ENCODE peak calls at places on chromosomes 2 and 18, in eight cellular contexts. Y is left lung; C is transverse colon; L is dorsolateral prefrontal cortex; U is adrenal gland; P is Peyer's patch; F is CD4-positive, alpha-beta T cell; X is suprapubic skin. S is an unnamed sample. For H3K27me3, the result is how much of the 10 kb centered on the place peaks cover.

GRCh38 chr2:39380525-39381150 is 56.4 kb downstream of the MAP4K3 start:
- DNase-seq in F (no peak), P (no peak), C (no peak), U (no peak), Y (no peak), L (no peak), X (no peak), S (no peak)

GRCh38 chr2:206988884-206989283 is 49.6 kb downstream of the CPO start:
- DNase-seq in Y (no peak), X (no peak), U (no peak), C (no peak), L (no peak), P (no peak), F (no peak), S (no peak)

GRCh38 chr2:67930156-67930555 is 132.6 kb downstream of the C1D start:
- DNase-seq in Y (no peak), P (no peak), U (no peak), F (no peak), L (no peak), C (no peak), X (no peak), S (no peak)

GRCh38 chr2:138359532-138359931 is 142.0 kb upstream of the SPOPL start:
- DNase-seq in F (no peak), U (no peak), P (no peak), X (no peak), C (no peak), L (no peak), Y (no peak), S (no peak)

GRCh38 chr2:6580982-6581381 is 284.7 kb downstream of the CMPK2 start:
- DNase-seq in F (no peak), C (no peak), L (no peak), X (no peak), P (no peak), U (no peak), Y (no peak), S (no peak)

GRCh38 chr2:21317131-21317530 is 193.4 kb downstream of the TDRD15 start:
- DNase-seq in Y (no peak), F (no peak), C (peak), U (peak), L (peak), P (no peak), X (no peak), S (no peak)

GRCh38 chr18:48931680-48932461 is 18.9 kb downstream of the SMAD7 start:
- DNase-seq in F (no peak), X (no peak), C (peak), U (no peak), Y (no peak), P (peak), L (no peak), S (no peak)

GRCh38 chr2:224357098-224357901 is 44.6 kb downstream of the FAM124B start:
- DNase-seq in X (no peak), Y (no peak), U (peak), L (no peak), F (peak), C (peak), P (no peak), S (no peak)

GRCh38 chr2:99470957-99471356 is 18.9 kb downstream of the REV1 start:
- DNase-seq in C (no peak), P (no peak), U (no peak), Y (no peak), F (no peak), L (no peak), X (no peak), S (no peak)

GRCh38 chr18:76977681-76978234 is 154.8 kb downstream of the MBP start:
- DNase-seq in U (peak), C (no peak), F (no peak), X (no peak), Y (peak), P (no peak), L (no peak), S (no peak)

GRCh38 chr2:230868151-230868946 is 3.6 kb downstream of the ITM2C start:
- DNase-seq in X (peak), L (peak), P (no peak), Y (peak), U (no peak), C (peak), F (no peak), S (no peak)

GRCh38 chr18:5546660-5547059 is 2.9 kb upstream of the EPB41L3 start:
- DNase-seq in U (peak), Y (no peak), L (no peak), X (no peak), P (no peak), C (no peak), F (no peak), S (no peak)

GRCh38 chr2:75896779-75897366 is 186.2 kb upstream of the GCFC2 start:
- DNase-seq in F (no peak), U (no peak), C (no peak), P (no peak), X (no peak), L (peak), Y (no peak), S (no peak)

GRCh38 chr2:7014201-7014640 is 97.0 kb downstream of the RNF144A start:
- DNase-seq in L (peak), U (no peak), C (peak), X (no peak), P (no peak), Y (no peak), F (peak), S (no peak)

GRCh38 chr2:163682695-163683094 is 53.1 kb downstream of the FIGN start:
- DNase-seq in X (no peak), L (no peak), P (no peak), F (no peak), C (no peak), Y (no peak), U (no peak), S (no peak)

GRCh38 chr2:190488516-190489220 is 45.9 kb downstream of the NEMP2 start:
- DNase-seq in C (no peak), F (no peak), X (no peak), U (no peak), Y (no peak), L (no peak), P (no peak), S (no peak)

GRCh38 chr2:11539317-11540147 is 5.7 kb downstream of the GREB1 start:
- DNase-seq in Y (no peak), U (no peak), C (peak), F (no peak), L (no peak), P (no peak), X (no peak), S (no peak)

GRCh38 chr2:106800180-106800579 is 85.8 kb downstream of the ST6GAL2 start:
- DNase-seq in P (no peak), U (no peak), C (no peak), L (no peak), X (no peak), Y (no peak), F (no peak), S (no peak)

DNA sequence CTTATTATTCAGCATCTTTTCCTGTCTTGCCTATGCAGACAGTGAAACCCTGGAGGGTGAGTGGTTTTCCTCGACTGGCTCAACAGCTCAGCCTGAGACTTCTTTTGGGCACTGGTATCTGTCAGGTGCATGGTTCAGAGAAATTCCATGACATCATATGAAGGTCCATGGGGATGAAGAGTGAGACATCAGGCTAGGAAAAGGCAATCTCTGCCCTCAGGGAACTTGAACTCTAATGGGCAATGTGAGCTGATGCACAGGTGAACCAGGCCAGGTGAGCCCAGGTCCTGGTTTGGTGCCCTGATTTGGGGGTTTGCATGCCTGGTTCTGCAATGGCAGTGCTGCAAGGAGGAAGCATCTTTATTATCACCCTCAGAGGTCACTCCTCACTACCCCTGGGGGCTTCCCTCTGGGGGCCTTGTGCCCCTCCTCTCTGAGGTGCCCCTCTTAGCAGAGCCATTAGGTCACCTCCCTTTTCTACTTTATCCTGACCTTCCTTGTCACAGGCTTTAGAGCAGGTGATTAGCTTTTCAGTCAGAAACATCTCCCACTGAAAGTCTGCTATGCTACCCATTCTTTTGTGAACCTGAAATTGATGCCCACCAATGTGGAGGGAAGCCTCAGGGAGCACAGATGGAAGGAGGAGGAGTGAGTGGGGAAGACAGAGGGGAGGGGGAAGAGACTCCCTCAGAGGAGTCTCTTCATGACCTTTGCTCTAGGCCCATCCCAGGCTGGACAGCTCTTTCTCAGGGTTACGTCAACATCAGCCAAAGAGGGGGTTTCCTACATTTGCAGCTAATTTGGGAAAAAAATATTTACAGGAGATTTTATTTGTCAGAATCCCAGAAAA is 47.3 kb downstream of the MERTK start:
- DNase-seq in C (no peak), F (no peak), Y (no peak), P (no peak), L (no peak), U (no peak), X (no peak), S (no peak)
- H3K27me3 ChIP-seq in C (under half), F (under half), Y (under half), P (under half), L (under half), U (under half), X (under half), S (under half)

GRCh38 chr2:120511546-120512320 is 165.8 kb downstream of the INHBB start:
- DNase-seq in U (no peak), C (no peak), F (no peak), Y (no peak), X (no peak), L (peak), P (no peak), S (peak)

GRCh38 chr2:120510751-120511395 is 164.9 kb downstream of the INHBB start:
- DNase-seq in F (no peak), U (no peak), L (no peak), P (no peak), Y (no peak), C (no peak), X (no peak), S (no peak)

GRCh38 chr2:120508581-120509041 is 162.7 kb downstream of the INHBB start:
- DNase-seq in L (no peak), X (no peak), U (no peak), P (no peak), F (no peak), Y (no peak), C (no peak), S (no peak)

GRCh38 chr2:120509991-120510735 is 164.2 kb downstream of the INHBB start:
- DNase-seq in P (no peak), X (no peak), F (no peak), U (no peak), C (no peak), L (no peak), Y (no peak), S (peak)

DNA sequence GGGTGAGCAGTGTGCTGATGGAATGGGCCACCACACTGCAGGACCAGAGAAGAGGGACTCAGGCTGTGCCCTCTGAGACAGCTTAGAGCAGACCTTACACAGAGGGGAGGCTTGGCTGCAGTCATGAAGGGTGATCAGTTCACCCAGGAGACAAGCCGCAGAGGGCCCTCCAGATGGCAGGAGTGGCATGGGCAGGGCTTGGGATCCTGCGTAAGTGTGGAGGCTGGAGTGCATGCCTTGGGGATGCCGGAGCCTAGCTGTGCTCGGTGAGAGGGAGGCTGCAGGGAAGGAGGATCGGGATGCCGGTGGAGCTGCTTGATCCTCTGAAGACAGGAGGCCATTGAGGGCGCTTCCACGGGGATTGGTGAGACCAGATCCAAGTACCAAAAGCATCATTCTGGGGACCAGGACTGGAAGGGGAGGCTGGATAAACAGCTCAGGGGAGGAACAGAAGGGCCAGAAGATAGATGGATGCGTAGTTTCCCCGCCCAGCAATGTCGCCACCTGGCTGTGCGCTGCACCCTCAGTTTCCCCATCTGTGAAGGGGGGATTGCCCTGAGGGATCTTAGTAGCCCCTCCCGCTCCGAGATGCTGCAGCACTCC is 163.4 kb downstream of the INHBB start:
- DNase-seq in L (no peak), Y (no peak), F (no peak), C (no peak), X (no peak), U (no peak), P (no peak), S (peak)
- TF ChIP-seq CTCF in L (no peak), Y (no peak), F (no peak), C (no peak), X (no peak), U (no peak), P (no peak), S (no peak)

GRCh38 chr18:59900222-59901128 is 679 bp downstream of the PMAIP1 start:
- DNase-seq in X (no peak), L (no peak), U (no peak), F (peak), P (peak), Y (peak), C (peak), S (no peak)

GRCh38 chr18:59899298-59900221 is at the start of gene PMAIP1:
- DNase-seq in U (peak), C (peak), F (peak), L (peak), Y (peak), P (peak), X (peak), S (peak)

GRCh38 chr18:59898609-59899297 is 1.0 kb upstream of the PMAIP1 start:
- DNase-seq in L (no peak), U (no peak), Y (no peak), P (no peak), F (no peak), C (no peak), X (no peak), S (no peak)

GRCh38 chr18:59898093-59898492 is 1.7 kb upstream of the PMAIP1 start:
- DNase-seq in C (no peak), P (no peak), X (no peak), U (no peak), L (no peak), Y (no peak), F (no peak), S (no peak)

GRCh38 chr18:59897321-59897954 is 2.4 kb upstream of the PMAIP1 start:
- DNase-seq in X (no peak), L (no peak), U (no peak), Y (no peak), C (no peak), P (no peak), F (no peak), S (no peak)
- H3K27me3 ChIP-seq in X (under half), L (under half), U (under half), Y (under half), C (under half), P (under half), F (under half), S (under half)

GRCh38 chr2:236569593-236569973 is at the start of gene ACKR3:
- DNase-seq in L (peak), C (peak), U (peak), X (peak), P (peak), F (peak), Y (peak), S (no peak)
- TF ChIP-seq CTCF in L (peak), C (peak), U (peak), X (no peak), P (peak), F (peak), Y (peak), S (peak)

GRCh38 chr2:127608061-127609011 is 37.6 kb upstream of the GPR17 start:
- DNase-seq in X (peak), C (no peak), L (peak), P (peak), F (no peak), Y (no peak), U (no peak), S (peak)
- H3K27me3 ChIP-seq in X (under half), C (under half), L (under half), P (under half), F (under half), Y (under half), U (under half), S (under half)

GRCh38 chr2:74886811-74887210 is 52.9 kb downstream of the HK2 start:
- DNase-seq in F (no peak), U (no peak), L (no peak), Y (no peak), X (no peak), C (no peak), P (no peak), S (no peak)

GRCh38 chr2:74887445-74887951 is 53.6 kb downstream of the HK2 start:
- DNase-seq in P (no peak), C (no peak), F (no peak), X (no peak), Y (no peak), U (no peak), L (no peak), S (peak)

GRCh38 chr2:74889159-74889558 is 55.2 kb downstream of the HK2 start:
- DNase-seq in Y (no peak), P (no peak), C (no peak), X (no peak), U (no peak), F (no peak), L (no peak), S (no peak)

GRCh38 chr2:74886251-74886650 is 52.3 kb downstream of the HK2 start:
- DNase-seq in U (no peak), F (no peak), P (no peak), L (no peak), Y (no peak), X (no peak), C (no peak), S (no peak)

DNA sequence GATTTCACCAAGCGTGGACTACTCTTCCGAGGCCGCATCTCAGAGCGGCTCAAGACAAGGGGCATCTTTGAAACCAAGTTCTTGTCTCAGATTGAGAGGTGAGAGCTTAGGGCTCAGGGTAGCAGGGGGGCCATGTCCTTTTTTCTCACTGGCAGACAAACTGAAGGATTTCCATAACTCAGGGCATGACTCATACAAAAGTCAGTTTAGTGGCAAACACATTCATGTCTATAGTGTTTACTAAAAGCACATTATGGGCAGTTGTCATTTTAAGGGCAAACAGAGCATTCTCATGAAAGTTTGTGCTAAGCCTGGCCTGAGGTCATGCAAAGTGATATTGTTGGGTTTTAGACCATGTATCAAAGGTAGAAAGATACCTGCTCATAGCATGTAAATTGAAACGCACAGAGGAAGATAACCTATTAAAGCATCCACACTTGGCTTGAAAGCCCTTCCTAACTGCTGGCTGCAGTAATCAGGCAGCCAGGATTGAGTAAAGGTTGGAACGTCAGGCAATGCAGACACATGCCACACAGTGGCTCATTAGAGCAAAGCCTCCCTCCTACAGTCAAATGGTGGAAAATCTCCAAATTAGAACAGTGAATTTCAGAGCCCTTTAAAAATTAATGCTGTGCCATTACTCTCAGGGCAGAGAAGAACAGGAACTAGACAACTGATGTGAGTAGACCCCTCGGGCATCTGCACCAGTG is 54.2 kb downstream of the HK2 start:
- DNase-seq in F (no peak), P (no peak), X (no peak), L (no peak), Y (no peak), C (no peak), U (no peak), S (no peak)
- TF ChIP-seq CTCF in F (no peak), P (no peak), X (no peak), L (no peak), Y (no peak), C (no peak), U (no peak), S (peak)

GRCh38 chr2:222825031-222825430 is 35.8 kb upstream of the ACSL3 start:
- DNase-seq in X (no peak), U (no peak), F (no peak), L (no peak), P (no peak), Y (no peak), C (no peak), S (no peak)
- H3K27me3 ChIP-seq in X (under half), U (under half), F (under half), L (under half), P (under half), Y (under half), C (under half), S (under half)

DNA sequence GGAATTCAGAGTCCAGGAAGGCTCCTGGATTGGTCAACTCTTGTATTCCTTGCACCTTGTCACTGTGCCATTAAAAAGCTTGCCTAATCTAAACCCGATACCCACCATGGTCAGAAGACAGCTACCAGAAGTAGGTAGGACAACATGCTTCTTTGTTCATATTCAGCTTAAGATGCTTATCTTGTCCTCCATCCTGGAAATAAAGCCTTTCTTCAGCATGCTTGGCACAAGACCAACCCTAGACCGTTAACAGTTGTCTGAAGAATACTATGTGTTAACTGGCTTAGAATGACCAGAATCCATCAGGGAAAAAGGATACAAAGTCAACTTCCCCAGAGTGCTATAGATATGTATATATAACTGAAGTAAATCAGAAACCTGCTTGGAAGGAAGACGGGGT is 194.0 kb downstream of the ZRANB3 start:
- DNase-seq in X (no peak), P (no peak), L (no peak), F (no peak), C (no peak), U (no peak), Y (no peak), S (no peak)
- TF ChIP-seq CTCF in X (no peak), P (no peak), L (no peak), F (no peak), C (no peak), U (no peak), Y (no peak), S (no peak)